ENCODE peak calls at places on chromosomes 3 and 15, in six cellular contexts. C, J, G, L, Q and X are unnamed samples.

GRCh38 chr3:146747928-146748327 is 142.8 kb upstream of the PLSCR5 start:
- DNase-seq in C (no peak), J (no peak), G (peak; percentile 46), L (peak; percentile 47), Q (peak; percentile 7), X (no peak)

GRCh38 chr3:44198265-44198956 is 43.3 kb upstream of the TOPAZ1 start:
- DNase-seq in C (no peak), J (peak; percentile 56), G (peak; percentile 91), L (peak; percentile 82), Q (peak; percentile 1), X (peak; percentile 30)

GRCh38 chr15:96158938-96159337 is 171.6 kb upstream of the NR2F2 start:
- DNase-seq in C (no peak), J (no peak), G (no peak), L (no peak), Q (no peak), X (no peak)

GRCh38 chr15:74242296-74242929 is 6.3 kb downstream of the CCDC33 start:
- DNase-seq in C (no peak), J (no peak), G (peak; percentile 19), L (peak; percentile 73), Q (no peak), X (peak; percentile 48)

GRCh38 chr3:57783186-57784088 is 27.3 kb downstream of the SLMAP start:
- DNase-seq in C (no peak), J (no peak), G (no peak), L (no peak), Q (no peak), X (no peak)

GRCh38 chr15:39391230-39391629 is 189.6 kb upstream of the THBS1 start:
- DNase-seq in C (no peak), J (no peak), G (peak; percentile 41), L (no peak), Q (no peak), X (peak; percentile 62)

GRCh38 chr3:151009430-151009829 is 36.9 kb upstream of the CLRN1 start:
- DNase-seq in C (no peak), J (no peak), G (no peak), L (no peak), Q (no peak), X (no peak)

GRCh38 chr3:69791919-69792399 is 52.7 kb downstream of the MITF start:
- DNase-seq in C (no peak), J (no peak), G (peak; percentile 39), L (peak; percentile 31), Q (no peak), X (no peak)

GRCh38 chr3:179156775-179157174 is 8.6 kb downstream of the PIK3CA start:
- DNase-seq in C (no peak), J (no peak), G (no peak), L (no peak), Q (no peak), X (no peak)

GRCh38 chr3:123792473-123793201 is 91.5 kb downstream of the MYLK start:
- DNase-seq in C (no peak), J (no peak), G (peak; percentile 81), L (no peak), Q (no peak), X (no peak)

GRCh38 chr3:194986208-194987043 is 284.5 kb downstream of the XXYLT1 start:
- DNase-seq in C (no peak), J (no peak), G (peak; percentile 88), L (no peak), Q (no peak), X (peak; percentile 57)